ENCODE peak calls at places on chromosomes 4 and X, in seven cellular contexts. O is GM13977; N is stimulated activated CD4-positive, alpha-beta T cell treated with anti-CD3 and anti-CD28 coated beads, Interleukin-2, amount 100 ng/mL, for 24 hours; S is CD8-positive, alpha-beta T cell; K is kidney glomerular epithelial cell; G is sciatic nerve; Q is stomach. R is an unnamed sample.

GRCh38 chr4:102616661-102617060 is 115.5 kb downstream of the NFKB1 start:
- DNase-seq in O (no peak), N (no peak), S (no peak), K (no peak), G (no peak), Q (no peak), R (no peak)

GRCh38 chr4:970046-970745 is 3.2 kb downstream of the DGKQ start:
- DNase-seq in O (no peak), N (no peak), S (peak), K (no peak), G (no peak), Q (no peak), R (no peak)

GRCh38 chrX:49212209-49212608 is 12.2 kb upstream of the SYP start:
- DNase-seq in O (no peak), N (no peak), S (no peak), K (no peak), G (no peak), Q (no peak), R (no peak)

GRCh38 chr4:150578745-150579470 is 3.0 kb upstream of the MAB21L2 start:
- DNase-seq in O (no peak), N (no peak), S (no peak), K (peak), G (no peak), Q (no peak), R (no peak)

GRCh38 chr4:78369691-78370090 is 181.9 kb upstream of the ANXA3 start:
- DNase-seq in O (no peak), N (no peak), S (no peak), K (no peak), G (no peak), Q (no peak), R (no peak)

GRCh38 chrX:21926527-21927278 is 13.8 kb upstream of the SMS start:
- DNase-seq in O (no peak), N (no peak), S (no peak), K (peak), G (no peak), Q (no peak), R (no peak)

GRCh38 chr4:142600952-142601351 is 245.1 kb downstream of the INPP4B start:
- DNase-seq in O (no peak), N (no peak), S (no peak), K (no peak), G (no peak), Q (no peak), R (no peak)

GRCh38 chrX:150036181-150036580 is 97.9 kb upstream of the EOLA2 start:
- DNase-seq in O (no peak), N (no peak), S (no peak), K (peak), G (no peak), Q (no peak), R (peak)

GRCh38 chrX:148865237-148865636 is 364.8 kb downstream of the AFF2 start:
- DNase-seq in O (no peak), N (no peak), S (no peak), K (no peak), G (no peak), Q (no peak), R (no peak)

GRCh38 chrX:120334603-120335002 is 23.3 kb upstream of the TMEM255A start:
- DNase-seq in O (no peak), N (no peak), S (no peak), K (no peak), G (no peak), Q (no peak), R (no peak)

GRCh38 chr4:139839664-139840063 is 174.0 kb downstream of the MGST2 start:
- DNase-seq in O (no peak), N (no peak), S (no peak), K (no peak), G (no peak), Q (no peak), R (no peak)

GRCh38 chr4:23388699-23389395 is 501.0 kb downstream of the PPARGC1A start:
- DNase-seq in O (no peak), N (no peak), S (no peak), K (no peak), G (no peak), Q (no peak), R (no peak)

GRCh38 chrX:128425546-128425945 is 373.3 kb upstream of the ACTRT1 start:
- DNase-seq in O (no peak), N (no peak), S (no peak), K (no peak), G (no peak), Q (no peak), R (no peak)

GRCh38 chr4:165872443-165873297 is at the start of gene TLL1:
- DNase-seq in O (no peak), N (no peak), S (no peak), K (peak), G (no peak), Q (no peak), R (no peak)

GRCh38 chr4:153465583-153465921 is 608 bp upstream of the TMEM131L start:
- DNase-seq in O (peak), N (no peak), S (no peak), K (peak), G (peak), Q (peak), R (peak)

GRCh38 chrX:71872542-71873458 is 37.8 kb upstream of the NHSL2 start:
- DNase-seq in O (no peak), N (no peak), S (no peak), K (no peak), G (no peak), Q (no peak), R (no peak)

GRCh38 chr4:2848449-2848848 is 4.8 kb downstream of the ADD1 start:
- DNase-seq in O (no peak), N (no peak), S (no peak), K (no peak), G (no peak), Q (peak), R (no peak)

GRCh38 chr4:151676301-151676700 is 84.5 kb downstream of the GATB start:
- DNase-seq in O (no peak), N (no peak), S (no peak), K (peak), G (no peak), Q (no peak), R (peak)

GRCh38 chrX:12360389-12360788 is 222.1 kb downstream of the FRMPD4 start:
- DNase-seq in O (no peak), N (no peak), S (no peak), K (peak), G (no peak), Q (no peak), R (no peak)

GRCh38 chr4:88526221-88526815 is 2.7 kb upstream of the PYURF start:
- DNase-seq in O (peak), N (no peak), S (no peak), K (peak), G (no peak), Q (no peak), R (no peak)

GRCh38 chr4:73727685-73728084 is 12.7 kb upstream of the CXCL8 start:
- DNase-seq in O (no peak), N (no peak), S (no peak), K (no peak), G (no peak), Q (no peak), R (no peak)

GRCh38 chr4:13597604-13598003 is 29.9 kb downstream of the BOD1L1 start:
- DNase-seq in O (no peak), N (no peak), S (no peak), K (peak), G (no peak), Q (no peak), R (no peak)

GRCh38 chr4:139665690-139666529 is at the start of gene MGST2:
- DNase-seq in O (peak), N (peak), S (peak), K (peak), G (peak), Q (peak), R (peak)

GRCh38 chrX:112087545-112087944 is 5.0 kb upstream of the TRPC5 start:
- DNase-seq in O (no peak), N (no peak), S (no peak), K (no peak), G (no peak), Q (no peak), R (no peak)

GRCh38 chrX:6151971-6152370 is 76.7 kb downstream of the NLGN4X start:
- DNase-seq in O (no peak), N (no peak), S (no peak), K (no peak), G (no peak), Q (no peak), R (no peak)